ENCODE peak calls at places on chromosomes 11 and 22, in five cellular contexts. I is H1, W is gastrocnemius medialis, B is aorta, D is left lung. X is an unnamed sample. For H3K27me3 and H3K9me3, the result is how much of the 10 kb centered on the place peaks cover.

GRCh38 chr11:64092119-64092760 is 56.5 kb downstream of the FLRT1 start:
- DNase-seq in B (no peak), I (no peak), D (no peak), W (no peak), X (no peak)

GRCh38 chr22:43969021-43969878 is 14.0 kb downstream of the SAMM50 start:
- DNase-seq in D (no peak), W (no peak), I (no peak), B (no peak), X (no peak)

GRCh38 chr11:130001491-130002351 is 914 bp downstream of the PRDM10 start:
- DNase-seq in D (peak), I (peak), W (no peak), B (no peak), X (peak)

GRCh38 chr11:100827934-100828661 is 141.0 kb downstream of the ARHGAP42 start:
- DNase-seq in D (no peak), W (no peak), B (no peak), I (no peak), X (no peak)

GRCh38 chr11:58573451-58574104 is 2.1 kb downstream of the LPXN start:
- DNase-seq in D (peak), B (peak), I (no peak), W (peak), X (peak)

GRCh38 chr11:134508219-134508990 is 96.4 kb upstream of the B3GAT1 start:
- DNase-seq in I (no peak), D (peak), W (no peak), B (no peak), X (no peak)

GRCh38 chr11:66891849-66892660 is 35.2 kb downstream of the LRFN4 start:
- DNase-seq in W (peak), I (no peak), D (peak), B (peak), X (peak)

GRCh38 chr11:69164824-69165223 is 9.1 kb downstream of the SMIM38 start:
- DNase-seq in D (no peak), W (no peak), I (no peak), B (no peak), X (no peak)

GRCh38 chr11:11292839-11293238 is 60.2 kb downstream of the CSNK2A3 start:
- DNase-seq in I (no peak), D (no peak), W (no peak), B (no peak), X (no peak)

GRCh38 chr11:81098471-81098870 is 1635.2 kb downstream of the FAM181B start:
- DNase-seq in B (no peak), W (no peak), D (no peak), I (no peak), X (no peak)

GRCh38 chr11:120090411-120090810 is 47.5 kb downstream of the TRIM29 start:
- DNase-seq in B (no peak), D (no peak), I (no peak), W (no peak), X (no peak)

GRCh38 chr11:69166186-69167115 is 10.7 kb downstream of the SMIM38 start:
- DNase-seq in D (peak), W (peak), B (peak), I (no peak), X (peak)

DNA sequence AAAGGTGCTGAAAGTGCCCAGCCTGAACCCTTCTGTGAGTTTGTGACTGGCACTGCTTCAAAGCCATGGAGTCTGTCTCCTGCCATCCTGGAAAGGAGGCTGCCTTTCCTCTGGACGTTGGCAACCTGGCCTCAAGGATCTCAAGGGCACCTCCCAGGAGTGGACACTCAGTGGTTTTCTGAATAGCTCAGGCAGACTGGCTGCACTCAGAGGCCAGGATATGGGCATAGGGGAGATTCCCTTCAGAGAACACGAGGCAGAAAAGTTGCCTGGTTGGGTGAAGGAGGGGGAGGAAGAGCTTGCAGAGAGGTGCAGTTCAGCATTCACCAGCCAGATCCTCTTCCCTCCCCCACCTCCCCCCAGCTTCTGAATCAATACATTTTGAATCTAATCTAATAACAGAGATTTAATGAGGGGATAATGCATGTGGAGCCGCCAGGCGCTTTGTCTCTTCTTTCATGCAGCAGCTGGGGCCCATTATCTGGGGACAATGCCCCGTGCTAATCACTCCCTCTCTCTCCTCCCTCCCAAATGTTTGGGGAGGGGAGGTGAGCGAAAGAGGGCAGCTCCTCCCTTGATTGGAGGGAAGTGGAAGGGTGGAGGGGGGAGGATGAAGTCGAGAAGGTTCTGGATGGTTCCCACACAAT is 17.7 kb downstream of the HTR3A start:
- DNase-seq in W (no peak), D (no peak), B (no peak), I (no peak), X (no peak)
- H3K27me3 ChIP-seq in W (under half), D (under half), B (under half), I (under half), X (under half)

GRCh38 chr22:49367016-49367697 is 460.5 kb downstream of the BRD1 start:
- DNase-seq in W (no peak), B (no peak), D (no peak), I (no peak), X (peak)
- H3K9me3 ChIP-seq in W (under half), B (under half), D (under half), I (under half), X (under half)

DNA sequence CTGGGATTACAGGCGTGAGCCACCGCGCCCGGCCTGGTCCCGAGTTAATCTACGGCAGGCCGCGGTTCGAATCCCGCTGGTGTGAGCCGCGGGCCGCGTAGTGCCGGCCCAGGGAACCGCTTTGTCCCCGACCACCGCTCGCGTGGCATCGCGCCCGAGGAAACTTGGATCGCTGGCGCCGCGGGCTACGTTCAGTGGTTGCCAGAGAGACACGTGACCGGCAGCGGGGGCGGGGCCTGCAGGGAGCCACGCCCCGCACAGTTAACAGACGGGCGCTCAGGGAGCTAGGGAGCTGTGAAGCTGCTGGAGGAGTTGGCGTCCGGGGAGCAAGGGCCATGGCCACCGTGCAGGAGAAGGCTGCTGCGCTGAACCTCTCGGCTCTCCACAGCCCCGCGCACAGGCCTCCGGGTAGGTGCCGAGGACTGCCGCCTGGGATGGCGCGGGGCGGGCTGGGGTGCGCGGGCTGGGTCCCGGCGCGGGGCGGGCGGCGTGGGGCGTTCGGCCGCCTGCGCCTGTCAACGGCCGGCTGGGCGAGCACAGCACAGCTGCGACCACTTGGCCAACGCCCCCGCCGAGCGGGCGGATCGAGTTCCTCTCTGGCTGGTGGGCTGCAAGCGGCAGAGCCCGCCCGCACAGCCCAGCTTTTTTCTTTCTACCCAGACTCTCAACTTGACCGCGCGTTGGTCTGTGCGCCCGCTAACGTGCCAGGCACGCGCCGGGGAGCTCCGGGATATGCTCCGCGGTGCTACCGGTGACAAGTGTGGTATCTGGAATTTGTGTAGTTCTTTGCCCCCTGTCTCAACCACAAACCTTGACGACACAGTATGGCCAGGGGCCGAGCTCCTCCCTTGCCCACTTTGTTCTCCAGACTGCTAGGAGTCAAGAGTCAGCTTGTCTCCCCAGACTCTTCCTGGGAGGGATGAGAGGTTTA is at the start of gene DEPDC7:
- DNase-seq in B (peak), D (peak), I (peak), W (peak), X (peak)
- H3K4me3 ChIP-seq in B (peak), D (peak), I (peak), W (peak), X (peak)

DNA sequence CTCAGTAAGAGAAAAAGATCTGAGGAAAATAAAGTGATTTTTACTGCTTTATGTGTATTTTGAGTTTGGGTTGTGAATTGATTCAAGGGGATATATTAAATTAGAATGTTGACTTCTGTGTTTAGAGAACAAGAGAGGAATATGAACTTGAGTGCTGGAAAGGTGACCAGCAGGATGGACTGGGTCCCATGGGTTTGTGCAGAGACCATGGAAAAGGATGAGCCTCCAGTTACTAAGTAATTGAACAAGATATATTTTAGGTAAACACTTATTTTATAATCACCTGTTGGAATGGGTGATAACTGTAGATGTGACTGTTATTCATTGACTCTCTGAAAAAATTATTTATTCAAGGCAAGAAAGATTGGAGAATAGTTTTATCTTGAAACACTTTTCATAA is 82.0 kb upstream of the TOP3B start:
- DNase-seq in I (no peak), W (no peak), B (no peak), D (no peak), X (no peak)
- H3K27me3 ChIP-seq in I (half or more), W (under half), B (under half), D (under half), X (under half)

DNA sequence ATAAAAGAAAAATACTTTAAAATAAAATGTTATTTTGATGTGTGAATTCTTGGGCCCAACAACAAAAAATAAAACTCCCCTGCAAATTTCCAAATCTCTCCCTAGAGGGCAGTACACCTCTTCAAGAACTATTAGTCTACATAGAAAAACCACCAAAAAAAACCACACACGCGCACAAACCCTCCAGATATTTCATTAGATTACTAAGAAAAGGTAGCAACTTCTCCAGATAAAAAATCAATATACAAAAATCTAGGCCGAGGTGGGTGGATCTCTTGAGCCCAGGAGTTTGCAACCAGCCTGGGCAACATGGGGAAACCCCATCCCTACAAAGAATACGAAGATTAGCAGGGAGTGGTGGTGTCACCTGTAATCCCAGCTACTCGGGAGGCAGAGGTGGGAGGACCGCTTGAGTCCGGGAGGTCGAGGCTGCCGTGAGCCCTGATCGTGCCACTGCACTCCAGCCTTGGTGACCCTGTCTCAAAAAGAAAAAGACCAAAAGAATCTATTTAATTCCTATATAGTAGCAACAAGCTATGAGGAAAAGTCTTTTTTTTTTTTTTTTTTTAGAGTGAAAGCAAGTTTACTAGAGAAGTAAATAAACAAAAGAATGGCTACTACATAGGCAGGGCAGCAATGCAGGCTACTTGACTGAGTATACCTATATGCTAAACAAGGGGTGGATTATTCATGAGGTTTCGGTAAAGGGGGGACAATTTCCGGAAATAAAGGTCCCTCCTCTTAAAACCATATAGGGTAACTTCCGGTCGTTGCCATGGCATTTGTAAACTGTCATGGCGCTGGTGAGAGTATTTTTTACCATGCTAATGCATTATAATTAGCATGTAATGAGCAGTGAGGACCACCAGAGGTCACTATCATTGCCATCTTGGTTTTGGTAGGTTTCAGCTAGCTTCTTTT is 13.1 kb downstream of the B3GNT6 start:
- DNase-seq in B (peak), W (peak), I (no peak), D (peak), X (peak)
- H3K9me3 ChIP-seq in B (under half), W (under half), I (under half), D (under half), X (under half)

GRCh38 chr11:68036717-68037239 is 2.0 kb upstream of the TCIRG1 start:
- DNase-seq in B (peak), W (peak), I (no peak), D (peak), X (no peak)
- H3K4me3 ChIP-seq in B (no peak), W (no peak), I (no peak), D (no peak), X (no peak)